ENCODE peak calls at places on chromosome 6, in six cellular contexts. G, A, E, R, K and S are unnamed samples.

GRCh38 chr6:41055149-41055548 is 2.1 kb downstream of the APOBEC2 start:
- DNase-seq in G (peak), A (no peak), E (no peak), R (no peak), K (no peak), S (no peak)

GRCh38 chr6:135129139-135129867 is 51.8 kb upstream of the MYB start:
- DNase-seq in G (no peak), A (no peak), E (no peak), R (no peak), K (no peak), S (no peak)

GRCh38 chr6:122202576-122203137 is 196.8 kb upstream of the HSF2 start:
- DNase-seq in G (no peak), A (peak), E (peak), R (no peak), K (peak), S (no peak)

GRCh38 chr6:110341671-110342304 is 16.4 kb downstream of the METTL24 start:
- DNase-seq in G (peak), A (peak), E (peak), R (no peak), K (peak), S (peak)

GRCh38 chr6:106360410-106360988 is at the start of gene CRYBG1:
- DNase-seq in G (no peak), A (peak), E (peak), R (no peak), K (peak), S (peak)

GRCh38 chr6:34393191-34393967 is 910 bp upstream of the NUDT3 start:
- DNase-seq in G (no peak), A (no peak), E (no peak), R (no peak), K (no peak), S (no peak)

GRCh38 chr6:129390900-129391299 is 319.1 kb downstream of the ARHGAP18 start:
- DNase-seq in G (peak), A (no peak), E (no peak), R (no peak), K (no peak), S (no peak)

GRCh38 chr6:160667854-160668481 is 3.9 kb upstream of the LPA start:
- DNase-seq in G (no peak), A (peak), E (peak), R (peak), K (peak), S (peak)

GRCh38 chr6:5054427-5054873 is 30.7 kb upstream of the PPP1R3G start:
- DNase-seq in G (peak), A (no peak), E (no peak), R (no peak), K (no peak), S (no peak)

GRCh38 chr6:34232901-34233300 is 3.8 kb upstream of the HMGA1 start:
- DNase-seq in G (peak), A (no peak), E (no peak), R (no peak), K (no peak), S (no peak)

GRCh38 chr6:29553268-29554057 is 6.1 kb downstream of the UBD start:
- DNase-seq in G (peak), A (peak), E (no peak), R (no peak), K (no peak), S (peak)

GRCh38 chr6:44198684-44199083 is 18.0 kb upstream of the MYMX start:
- DNase-seq in G (no peak), A (no peak), E (no peak), R (no peak), K (no peak), S (no peak)

GRCh38 chr6:44190712-44191111 is 26.0 kb upstream of the MYMX start:
- DNase-seq in G (no peak), A (no peak), E (no peak), R (peak), K (no peak), S (no peak)

GRCh38 chr6:44192428-44193041 is 24.2 kb upstream of the MYMX start:
- DNase-seq in G (no peak), A (no peak), E (no peak), R (no peak), K (peak), S (no peak)

GRCh38 chr6:44193307-44193910 is 23.3 kb upstream of the MYMX start:
- DNase-seq in G (no peak), A (no peak), E (no peak), R (no peak), K (no peak), S (no peak)

DNA sequence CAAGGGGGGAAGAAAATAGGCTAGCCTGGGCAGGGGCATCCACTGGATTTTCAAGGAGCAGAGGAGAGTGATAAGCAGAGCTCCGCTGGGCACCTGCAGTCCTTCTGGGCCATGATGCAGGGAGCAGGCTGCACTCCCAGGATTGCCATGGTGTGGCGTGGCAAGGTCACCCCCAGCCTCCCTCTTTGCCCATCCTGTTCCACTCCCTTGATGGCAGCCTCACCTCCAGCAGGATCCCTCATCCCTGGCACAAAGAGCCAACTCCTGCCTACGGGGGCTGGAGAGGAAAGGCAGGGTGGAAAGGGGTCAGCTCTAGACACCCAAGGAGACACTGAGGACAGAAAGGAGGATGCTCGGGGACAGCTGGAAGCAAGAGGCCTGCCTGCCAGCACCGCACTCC is 22.4 kb upstream of the MYMX start:
- DNase-seq in G (no peak), A (no peak), E (no peak), R (no peak), K (no peak), S (no peak)
- TF ChIP-seq BHLHE40 in G (no peak), A (no peak), E (no peak), R (no peak), K (no peak), S (no peak)

GRCh38 chr6:78835817-78836216 is 31.5 kb upstream of the IRAK1BP1 start:
- DNase-seq in G (peak), A (peak), E (no peak), R (no peak), K (no peak), S (no peak)

GRCh38 chr6:78829407-78829806 is 37.9 kb upstream of the IRAK1BP1 start:
- DNase-seq in G (no peak), A (no peak), E (no peak), R (no peak), K (no peak), S (no peak)

GRCh38 chr6:78831492-78831891 is 35.9 kb upstream of the IRAK1BP1 start:
- DNase-seq in G (peak), A (no peak), E (no peak), R (no peak), K (no peak), S (no peak)

GRCh38 chr6:78830810-78831209 is 36.5 kb upstream of the IRAK1BP1 start:
- DNase-seq in G (no peak), A (no peak), E (no peak), R (no peak), K (no peak), S (no peak)

DNA sequence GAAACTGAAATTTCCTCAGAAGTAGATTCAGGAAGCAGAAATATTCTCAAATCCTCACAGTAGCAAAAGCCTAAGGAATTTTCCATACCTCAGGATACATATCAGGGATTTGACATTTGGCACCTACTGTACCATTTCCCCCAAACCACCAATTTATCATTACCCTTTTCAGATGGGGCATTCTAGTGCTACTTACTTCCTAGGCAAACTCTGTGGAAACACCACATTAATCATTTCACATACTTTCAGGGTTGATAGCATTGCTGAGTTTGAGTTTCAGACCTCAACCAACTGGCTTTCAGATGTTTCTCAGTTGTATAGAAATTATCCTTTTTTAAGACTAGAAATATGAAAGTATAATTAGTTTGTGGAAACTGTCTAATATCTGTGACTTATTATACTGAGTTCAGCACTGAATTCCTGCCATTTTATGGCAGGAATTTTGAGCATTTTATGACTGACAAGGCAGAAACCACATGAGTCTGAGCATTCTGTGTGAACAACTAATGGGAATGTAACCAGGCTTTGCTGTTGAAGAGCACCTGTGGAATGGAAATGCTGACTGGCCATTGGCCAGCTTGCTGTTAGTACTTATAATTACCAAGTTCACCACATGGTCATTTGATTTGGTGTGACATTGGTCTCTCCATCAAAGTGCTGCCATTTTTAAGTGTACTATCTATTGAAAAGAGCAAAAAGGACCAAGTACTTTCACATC is 35.1 kb upstream of the IRAK1BP1 start:
- DNase-seq in G (no peak), A (no peak), E (no peak), R (no peak), K (no peak), S (no peak)
- TF ChIP-seq BHLHE40 in G (no peak), A (no peak), E (no peak), R (no peak), K (no peak), S (no peak)

GRCh38 chr6:89995296-89995695 is 101.0 kb downstream of the GJA10 start:
- DNase-seq in G (no peak), A (no peak), E (no peak), R (no peak), K (no peak), S (no peak)

GRCh38 chr6:90000864-90001731 is 106.8 kb downstream of the GJA10 start:
- DNase-seq in G (peak), A (no peak), E (no peak), R (no peak), K (peak), S (no peak)

GRCh38 chr6:89997456-89998445 is 103.5 kb downstream of the GJA10 start:
- DNase-seq in G (no peak), A (no peak), E (no peak), R (no peak), K (no peak), S (no peak)

GRCh38 chr6:89999995-90000825 is 105.9 kb downstream of the GJA10 start:
- DNase-seq in G (no peak), A (no peak), E (no peak), R (no peak), K (no peak), S (no peak)

GRCh38 chr6:89999154-89999553 is 104.9 kb downstream of the GJA10 start:
- DNase-seq in G (peak), A (no peak), E (no peak), R (no peak), K (peak), S (peak)
- TF ChIP-seq BHLHE40 in G (no peak), A (no peak), E (no peak), R (no peak), K (peak), S (no peak)

DNA sequence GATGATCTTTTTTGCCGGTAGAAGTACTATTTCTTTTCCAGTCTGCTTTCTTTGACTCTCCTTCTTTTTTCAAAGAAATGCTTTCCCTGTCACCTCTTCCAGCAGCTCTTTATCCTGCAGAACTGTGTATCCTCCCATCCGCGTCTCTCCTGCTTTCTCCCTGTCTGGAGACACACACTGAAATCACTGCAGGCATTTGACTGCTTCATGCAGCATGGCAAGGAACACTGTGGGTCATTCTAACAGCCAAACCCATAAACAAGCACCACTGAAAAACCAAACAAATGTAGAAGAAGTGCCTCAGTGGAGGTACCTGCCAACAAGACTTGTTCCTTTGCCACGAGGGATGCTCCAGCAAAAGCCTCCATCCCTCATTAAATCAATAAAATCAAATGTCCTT is 403.7 kb upstream of the CITED2 start:
- DNase-seq in G (no peak), A (no peak), E (no peak), R (no peak), K (no peak), S (no peak)
- TF ChIP-seq BHLHE40 in G (no peak), A (no peak), E (no peak), R (no peak), K (no peak), S (no peak)

DNA sequence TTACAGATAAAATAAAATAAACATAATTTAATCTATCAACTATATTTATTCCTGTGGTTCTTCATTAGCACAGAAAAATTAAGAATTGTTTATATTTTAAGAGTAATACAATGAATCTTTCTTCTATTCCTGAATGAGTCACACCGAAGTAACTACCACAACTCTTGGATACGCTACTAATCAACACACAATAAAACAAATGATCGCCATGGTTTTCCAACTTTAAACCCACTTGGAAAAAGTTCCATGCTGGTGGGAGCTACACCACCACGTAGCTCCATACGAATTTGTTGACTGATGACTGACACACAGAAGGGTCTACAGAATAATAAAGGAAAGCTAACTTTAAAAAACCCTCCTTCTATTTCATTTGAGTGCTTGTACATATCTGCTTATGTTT is 135.8 kb upstream of the NEDD9 start:
- DNase-seq in G (no peak), A (no peak), E (peak), R (no peak), K (no peak), S (no peak)
- TF ChIP-seq BHLHE40 in G (no peak), A (no peak), E (no peak), R (no peak), K (no peak), S (no peak)

GRCh38 chr6:155115893-155116570 is 120.9 kb downstream of the TIAM2 start:
- DNase-seq in G (no peak), A (no peak), E (no peak), R (no peak), K (no peak), S (no peak)

GRCh38 chr6:155116571-155116910 is 121.4 kb downstream of the TIAM2 start:
- DNase-seq in G (peak), A (no peak), E (no peak), R (no peak), K (no peak), S (no peak)

GRCh38 chr6:155120034-155120433 is 124.9 kb downstream of the TIAM2 start:
- DNase-seq in G (no peak), A (no peak), E (no peak), R (no peak), K (no peak), S (no peak)

GRCh38 chr6:155121699-155122098 is 126.6 kb downstream of the TIAM2 start:
- DNase-seq in G (no peak), A (no peak), E (no peak), R (no peak), K (no peak), S (no peak)

DNA sequence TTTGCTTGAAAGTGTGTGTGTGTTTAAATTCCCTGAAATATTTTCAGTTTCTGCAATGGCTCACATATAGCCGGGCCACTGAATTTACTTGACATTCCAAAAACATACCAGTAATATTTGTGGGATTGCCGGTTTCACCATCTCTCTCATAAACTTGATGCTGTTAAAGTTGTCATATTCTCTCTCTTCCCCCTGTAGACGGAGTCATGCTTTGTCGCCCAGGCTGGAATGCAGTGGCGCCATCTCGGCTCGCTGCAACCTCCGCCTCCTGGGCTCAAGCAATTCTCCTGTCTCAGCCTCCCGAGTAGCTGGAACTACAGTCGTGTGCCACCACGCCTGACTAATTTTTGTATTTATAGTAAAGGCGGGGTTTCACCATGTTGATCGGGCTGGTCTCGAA is 122.2 kb downstream of the TIAM2 start:
- DNase-seq in G (peak), A (no peak), E (no peak), R (no peak), K (no peak), S (no peak)
- TF ChIP-seq BHLHE40 in G (no peak), A (no peak), E (no peak), R (no peak), K (no peak), S (no peak)

GRCh38 chr6:88428068-88428467 is 261.9 kb upstream of the CNR1 start:
- DNase-seq in G (no peak), A (no peak), E (no peak), R (no peak), K (no peak), S (no peak)

GRCh38 chr6:88426005-88426404 is 259.9 kb upstream of the CNR1 start:
- DNase-seq in G (no peak), A (no peak), E (no peak), R (no peak), K (peak), S (no peak)

GRCh38 chr6:88422831-88423230 is 256.7 kb upstream of the CNR1 start:
- DNase-seq in G (no peak), A (peak), E (no peak), R (no peak), K (peak), S (no peak)
- TF ChIP-seq BHLHE40 in G (no peak), A (no peak), E (no peak), R (no peak), K (no peak), S (no peak)